ENCODE peak calls at places on chromosomes 11 and 22, in ten cellular contexts. S, B, Y, N, J, C, K, U, F and E are unnamed samples.

GRCh38 chr11:122743093-122743741 is 87.7 kb downstream of the UBASH3B start:
- DNase-seq in S (no peak), B (no peak), Y (no peak), N (no peak), J (no peak), C (no peak), K (no peak), U (no peak), F (no peak), E (no peak)

GRCh38 chr11:45930951-45931563 is 8.6 kb downstream of the LARGE2 start:
- DNase-seq in S (no peak), B (no peak), Y (no peak), N (no peak), J (no peak), C (no peak), K (no peak), U (no peak), F (no peak), E (no peak)

GRCh38 chr11:119218141-119218878 is 12.2 kb downstream of the CBL start:
- DNase-seq in S (no peak), B (no peak), Y (no peak), N (no peak), J (no peak), C (peak; percentile 15), K (no peak), U (no peak), F (peak; percentile 99), E (no peak)

GRCh38 chr11:96464695-96465307 is 75.0 kb downstream of the JRKL start:
- DNase-seq in S (no peak), B (peak; percentile 77), Y (peak; percentile 94), N (peak; percentile 87), J (peak; percentile 33), C (no peak), K (no peak), U (no peak), F (peak; percentile 83), E (no peak)

GRCh38 chr22:28978158-28978557 is 83.5 kb downstream of the C22orf31 start:
- DNase-seq in S (peak; percentile 23), B (no peak), Y (no peak), N (peak; percentile 70), J (no peak), C (no peak), K (no peak), U (peak; percentile 50), F (peak; percentile 75), E (no peak)

GRCh38 chr11:32072872-32073661 is 17.8 kb upstream of the RCN1 start:
- DNase-seq in S (no peak), B (no peak), Y (peak; percentile 37), N (no peak), J (no peak), C (no peak), K (no peak), U (no peak), F (no peak), E (no peak)

GRCh38 chr11:98307827-98308491 is 712.8 kb upstream of the CNTN5 start:
- DNase-seq in S (no peak), B (no peak), Y (no peak), N (no peak), J (no peak), C (no peak), K (no peak), U (no peak), F (no peak), E (no peak)

GRCh38 chr11:72635309-72635915 is 38.8 kb downstream of the PDE2A start:
- DNase-seq in S (no peak), B (no peak), Y (no peak), N (no peak), J (no peak), C (no peak), K (no peak), U (no peak), F (no peak), E (no peak)

GRCh38 chr11:121741954-121742361 is 289.2 kb upstream of the SORL1-AS1 start:
- DNase-seq in S (peak; percentile 89), B (no peak), Y (no peak), N (no peak), J (no peak), C (no peak), K (no peak), U (peak; percentile 50), F (peak; percentile 59), E (peak; percentile 47)